ENCODE peak calls at places on chromosomes 7 and 10, in nine cellular contexts. H is CD8-positive, alpha-beta memory T cell; S is nephron progenitor cell; B is skeletal muscle cell; K is cardiac muscle cell; J is upper lobe of right lung; G is RPMI7951; W is EL; R is C1 segment of cervical spinal cord. N is an unnamed sample.
A peak's percentile ranks its signal among the peaks of the same experiment; 100 is the strongest.

GRCh38 chr10:12868229-12868628 is 133.3 kb downstream of the CCDC3 start:
- DNase-seq in H (no peak), S (no peak), B (no peak), K (no peak), J (no peak), G (no peak), W (no peak), R (no peak), N (no peak)

GRCh38 chr10:60872451-60872850 is 71.5 kb downstream of the RHOBTB1 start:
- DNase-seq in H (no peak), S (no peak), B (no peak), K (no peak), J (no peak), G (no peak), W (no peak), R (no peak), N (no peak)

GRCh38 chr7:77348371-77348813 is 67.8 kb downstream of the GSAP start:
- DNase-seq in H (no peak), S (no peak), B (peak; percentile 84), K (peak; percentile 95), J (no peak), G (peak; percentile 72), W (peak; percentile 60), R (no peak), N (no peak)

GRCh38 chr7:32952876-32953275 is 4.4 kb upstream of the FKBP9 start:
- DNase-seq in H (no peak), S (no peak), B (no peak), K (no peak), J (no peak), G (no peak), W (no peak), R (no peak), N (no peak)

GRCh38 chr10:19847321-19847720 is 31.1 kb downstream of the PLXDC2 start:
- DNase-seq in H (no peak), S (no peak), B (peak; percentile 27), K (peak; percentile 58), J (no peak), G (no peak), W (no peak), R (no peak), N (no peak)

GRCh38 chr7:77982926-77983550 is 184.5 kb downstream of the PHTF2 start:
- DNase-seq in H (no peak), S (no peak), B (no peak), K (peak; percentile 6), J (no peak), G (no peak), W (peak; percentile 26), R (no peak), N (no peak)

GRCh38 chr7:116672596-116673503 is 854 bp downstream of the MET start:
- DNase-seq in H (no peak), S (peak; percentile 12), B (no peak), K (peak; percentile 16), J (no peak), G (peak; percentile 67), W (peak; percentile 57), R (peak; percentile 2), N (peak; percentile 71)

GRCh38 chr7:27113991-27114866 is 11.7 kb upstream of the HOXA2 start:
- DNase-seq in H (no peak), S (peak; percentile 72), B (no peak), K (no peak), J (no peak), G (peak; percentile 69), W (no peak), R (no peak), N (peak; percentile 72)

GRCh38 chr10:120131183-120131582 is 238.7 kb downstream of the SEC23IP start:
- DNase-seq in H (no peak), S (peak; percentile 81), B (no peak), K (peak; percentile 1), J (no peak), G (peak; percentile 15), W (peak; percentile 22), R (no peak), N (no peak)

GRCh38 chr7:7944619-7945282 is 23.8 kb upstream of the GLCCI1 start:
- DNase-seq in H (peak; percentile 21), S (no peak), B (no peak), K (no peak), J (no peak), G (no peak), W (no peak), R (no peak), N (no peak)